ENCODE peak calls at places on chromosomes 3 and 15, in four cellular contexts. A, S, D and Q are unnamed samples.

GRCh38 chr15:64029111-64029510 is 17.2 kb downstream of the DAPK2 start:
- DNase-seq in A (no peak), S (no peak), D (no peak), Q (no peak)

GRCh38 chr3:192907784-192908183 is 9.9 kb downstream of the MB21D2 start:
- DNase-seq in A (no peak), S (no peak), D (no peak), Q (no peak)

GRCh38 chr3:16864610-16865313 is 20.0 kb upstream of the PLCL2 start:
- DNase-seq in A (peak; percentile 61), S (no peak), D (no peak), Q (no peak)

GRCh38 chr3:177119829-177120228 is 77.5 kb downstream of the TBL1XR1 start:
- DNase-seq in A (no peak), S (no peak), D (no peak), Q (no peak)

GRCh38 chr15:67690936-67691335 is 134.4 kb upstream of the SKOR1 start:
- DNase-seq in A (peak; percentile 45), S (no peak), D (no peak), Q (no peak)

GRCh38 chr3:127734754-127735473 is 62.2 kb downstream of the ABTB1 start:
- DNase-seq in A (peak; percentile 99), S (no peak), D (no peak), Q (no peak)

GRCh38 chr3:41768363-41768762 is 193.5 kb downstream of the ULK4 start:
- DNase-seq in A (no peak), S (no peak), D (no peak), Q (no peak)

GRCh38 chr3:48695113-48695753 is 9.5 kb upstream of the NCKIPSD start:
- DNase-seq in A (peak; percentile 72), S (peak; percentile 54), D (no peak), Q (peak; percentile 47)

GRCh38 chr3:127036209-127037020 is 53.5 kb downstream of the PLXNA1 start:
- DNase-seq in A (no peak), S (peak; percentile 64), D (no peak), Q (no peak)

GRCh38 chr3:85120879-85121278 is 162.1 kb downstream of the CADM2 start:
- DNase-seq in A (no peak), S (no peak), D (no peak), Q (no peak)

GRCh38 chr3:59334585-59334984 is 284.8 kb upstream of the CFAP20DC start:
- DNase-seq in A (no peak), S (no peak), D (no peak), Q (no peak)